ENCODE peak calls at places on chromosomes 16 and 17, in six cellular contexts. N, V, L, A, D and K are unnamed samples. For H3K9me3, the result is how much of the 10 kb centered on the place peaks cover.

GRCh38 chr17:3958200-3958599 is 6.0 kb downstream of the ATP2A3 start:
- DNase-seq in N (no peak), V (no peak), L (no peak), A (no peak), D (no peak), K (no peak)

GRCh38 chr16:86292171-86292775 is 218.1 kb upstream of the FOXF1 start:
- DNase-seq in N (no peak), V (no peak), L (no peak), A (no peak), D (no peak), K (no peak)

GRCh38 chr17:73455050-73455687 is 143.4 kb upstream of the CDC42EP4 start:
- DNase-seq in N (no peak), V (no peak), L (no peak), A (no peak), D (no peak), K (no peak)

GRCh38 chr16:35565626-35566025 is 2106.2 kb downstream of the TP53TG3F start:
- DNase-seq in N (no peak), V (no peak), L (no peak), A (no peak), D (no peak), K (no peak)

GRCh38 chr17:3903051-3903825 is 10.4 kb upstream of the CAMKK1 start:
- DNase-seq in N (no peak), V (no peak), L (no peak), A (no peak), D (no peak), K (no peak)

GRCh38 chr17:1577186-1577585 is 14.6 kb upstream of the PITPNA start:
- DNase-seq in N (no peak), V (no peak), L (peak), A (peak), D (no peak), K (peak)

GRCh38 chr17:78042542-78042941 is 84.0 kb downstream of the TNRC6C start:
- DNase-seq in N (no peak), V (no peak), L (no peak), A (no peak), D (no peak), K (no peak)

GRCh38 chr17:41537990-41538389 is 9.9 kb upstream of the KRT19 start:
- DNase-seq in N (no peak), V (no peak), L (no peak), A (no peak), D (no peak), K (no peak)

GRCh38 chr16:2775317-2775716 is 1.8 kb downstream of the ELOB start:
- DNase-seq in N (no peak), V (no peak), L (no peak), A (no peak), D (no peak), K (no peak)

GRCh38 chr16:53291757-53292392 is 142.4 kb upstream of the RBL2 start:
- DNase-seq in N (no peak), V (no peak), L (no peak), A (peak), D (no peak), K (peak)

GRCh38 chr16:89122322-89122831 is 28.7 kb downstream of the ACSF3 start:
- DNase-seq in N (peak), V (no peak), L (no peak), A (no peak), D (no peak), K (no peak)

GRCh38 chr17:80937501-80938356 is 53.9 kb upstream of the CHMP6 start:
- DNase-seq in N (no peak), V (no peak), L (no peak), A (no peak), D (peak), K (no peak)

GRCh38 chr16:51755039-51755501 is 604.0 kb upstream of the SALL1 start:
- DNase-seq in N (no peak), V (no peak), L (no peak), A (no peak), D (peak), K (no peak)

GRCh38 chr16:85157813-85158701 is 45.8 kb upstream of the CIBAR2 start:
- DNase-seq in N (no peak), V (no peak), L (no peak), A (no peak), D (peak), K (no peak)

GRCh38 chr17:1109606-1110523 is 69.9 kb downstream of the ABR start:
- DNase-seq in N (peak), V (no peak), L (peak), A (peak), D (peak), K (no peak)

GRCh38 chr17:194844-195602 is 13.6 kb upstream of the DOC2B start:
- DNase-seq in N (no peak), V (no peak), L (no peak), A (no peak), D (no peak), K (no peak)

GRCh38 chr16:23432176-23433128 is 20.5 kb downstream of the COG7 start:
- DNase-seq in N (peak), V (no peak), L (no peak), A (no peak), D (no peak), K (no peak)
- TF ChIP-seq CTCF in N (peak), V (no peak), L (no peak), A (no peak), D (no peak), K (no peak)

GRCh38 chr16:67375161-67375560 is 18.1 kb downstream of the TPPP3 start:
- DNase-seq in N (no peak), V (no peak), L (no peak), A (no peak), D (no peak), K (no peak)
- H2AFZ ChIP-seq in N (no peak), V (no peak), L (no peak), A (no peak), D (no peak), K (no peak)

GRCh38 chr16:59330030-59330670 is 596.0 kb upstream of the GOT2 start:
- DNase-seq in N (no peak), V (no peak), L (no peak), A (no peak), D (peak), K (no peak)

GRCh38 chr16:59324462-59324861 is 590.3 kb upstream of the GOT2 start:
- DNase-seq in N (no peak), V (no peak), L (no peak), A (peak), D (no peak), K (no peak)

GRCh38 chr16:59327894-59328293 is 593.8 kb upstream of the GOT2 start:
- DNase-seq in N (no peak), V (no peak), L (no peak), A (no peak), D (no peak), K (no peak)
- H3K9me3 ChIP-seq in N (under half), V (under half), L (under half), A (under half), D (under half), K (under half)

GRCh38 chr16:73048292-73049050 is 543 bp upstream of the ZFHX3 start:
- DNase-seq in N (no peak), V (no peak), L (peak), A (peak), D (peak), K (no peak)
- TF ChIP-seq CTCF in N (no peak), V (no peak), L (no peak), A (no peak), D (no peak), K (no peak)